ENCODE peak calls at places on chromosomes 13 and 19, in seven cellular contexts. T is AG09319; E is glutamatergic neuron; V is neural crest cell; A is thyroid gland; Q is CD8-positive, alpha-beta T cell; H is B cell. C is an unnamed sample.

GRCh38 chr19:46924874-46925547 is 64.2 kb downstream of the ARHGAP35 start:
- DNase-seq in T (no peak), E (no peak), V (no peak), A (peak), Q (peak), H (peak), C (no peak)

GRCh38 chr19:24029941-24030636 is 56.9 kb upstream of the ZNF254 start:
- DNase-seq in T (no peak), E (no peak), V (no peak), A (no peak), Q (no peak), H (no peak), C (no peak)

GRCh38 chr13:30551194-30551593 is 66.5 kb upstream of the USPL1 start:
- DNase-seq in T (no peak), E (no peak), V (no peak), A (no peak), Q (no peak), H (peak), C (no peak)

GRCh38 chr13:74774252-74774651 is 640.0 kb upstream of the KLF12 start:
- DNase-seq in T (no peak), E (no peak), V (no peak), A (no peak), Q (no peak), H (no peak), C (no peak)

GRCh38 chr13:110457361-110457760 is 104.2 kb downstream of the RAB20 start:
- DNase-seq in T (no peak), E (no peak), V (no peak), A (no peak), Q (no peak), H (no peak), C (no peak)

GRCh38 chr19:52297601-52298358 is 811 bp downstream of the ZNF480 start:
- DNase-seq in T (no peak), E (peak), V (no peak), A (no peak), Q (no peak), H (peak), C (no peak)

GRCh38 chr19:39415111-39416046 is 2.9 kb downstream of the PLEKHG2 start:
- DNase-seq in T (no peak), E (no peak), V (no peak), A (no peak), Q (no peak), H (no peak), C (no peak)

GRCh38 chr19:3655402-3656072 is 28.9 kb upstream of the CACTIN start:
- DNase-seq in T (peak), E (peak), V (no peak), A (no peak), Q (no peak), H (peak), C (no peak)

GRCh38 chr19:12800873-12801465 is 631 bp downstream of the PRDX2 start:
- DNase-seq in T (no peak), E (peak), V (no peak), A (peak), Q (no peak), H (peak), C (no peak)

GRCh38 chr19:566403-566802 is 6.0 kb upstream of the BSG start:
- DNase-seq in T (no peak), E (no peak), V (no peak), A (no peak), Q (no peak), H (no peak), C (no peak)

GRCh38 chr13:50826035-50826434 is 17.5 kb downstream of the DLEU7 start:
- DNase-seq in T (no peak), E (no peak), V (no peak), A (no peak), Q (no peak), H (no peak), C (no peak)

GRCh38 chr13:95352486-95352885 is 51.2 kb upstream of the ABCC4 start:
- DNase-seq in T (no peak), E (no peak), V (no peak), A (no peak), Q (no peak), H (no peak), C (no peak)

GRCh38 chr13:40430234-40430633 is 236.2 kb downstream of the FOXO1 start:
- DNase-seq in T (no peak), E (no peak), V (no peak), A (no peak), Q (no peak), H (no peak), C (no peak)

C was measured in progenitor cell of endocrine pancreas.